ENCODE peak calls at places on chromosomes 5 and 9, in eight cellular contexts. Z, C, K, E, W, R, I and P are unnamed samples.

GRCh38 chr5:10600629-10601245 is 36.9 kb downstream of the ANKRD33B start:
- DNase-seq in R (peak; percentile 64), K (peak; percentile 70), W (no peak), Z (no peak), C (no peak), E (no peak), I (peak; percentile 67), P (no peak)

GRCh38 chr9:124182741-124183140 is 75.0 kb upstream of the NEK6 start:
- DNase-seq in K (no peak), R (no peak), I (no peak), Z (no peak), W (no peak), C (no peak), E (no peak), P (no peak)

GRCh38 chr9:37399336-37399735 is 23.2 kb upstream of the GRHPR start:
- DNase-seq in R (no peak), C (no peak), E (no peak), K (no peak), Z (no peak), I (no peak), W (no peak), P (no peak)

GRCh38 chr5:54701179-54701578 is 183.6 kb downstream of the SNX18 start:
- DNase-seq in W (no peak), I (peak; percentile 100), C (no peak), R (peak; percentile 59), K (peak; percentile 53), Z (peak; percentile 90), E (no peak), P (no peak)

GRCh38 chr5:14497276-14497675 is 84.3 kb upstream of the OTULINL start:
- DNase-seq in E (no peak), I (no peak), C (no peak), K (no peak), W (no peak), R (no peak), Z (no peak), P (no peak)

GRCh38 chr9:94870793-94871558 is 144.5 kb downstream of the AOPEP start:
- DNase-seq in R (no peak), W (no peak), C (peak; percentile 91), Z (no peak), K (no peak), E (no peak), I (peak; percentile 60), P (peak; percentile 38)

GRCh38 chr9:113538646-113539430 is 75.3 kb downstream of the RGS3 start:
- DNase-seq in I (no peak), E (no peak), W (no peak), Z (no peak), C (no peak), R (no peak), K (no peak), P (no peak)

GRCh38 chr9:89377411-89377810 is 59.1 kb downstream of the SECISBP2 start:
- DNase-seq in K (no peak), Z (no peak), C (no peak), W (no peak), R (no peak), I (no peak), E (no peak), P (no peak)

GRCh38 chr9:20382460-20383071 is 239.7 kb downstream of the MLLT3 start:
- DNase-seq in C (no peak), I (peak; percentile 4), W (peak; percentile 48), K (no peak), E (no peak), R (peak; percentile 34), Z (peak; percentile 8), P (no peak)

GRCh38 chr5:34486160-34486765 is 169.9 kb upstream of the RAI14 start:
- DNase-seq in R (peak; percentile 94), C (peak; percentile 48), I (peak; percentile 82), Z (peak; percentile 85), W (peak; percentile 88), K (peak; percentile 68), E (peak; percentile 88), P (peak; percentile 31)

GRCh38 chr9:137825324-137825991 is 52.1 kb upstream of the CACNA1B start:
- DNase-seq in Z (no peak), I (no peak), E (no peak), W (no peak), R (no peak), C (no peak), K (no peak), P (no peak)

GRCh38 chr9:104586496-104587180 is 12.6 kb downstream of the OR13C5 start:
- DNase-seq in W (no peak), E (no peak), R (no peak), K (no peak), Z (no peak), I (no peak), C (no peak), P (no peak)

GRCh38 chr5:172669808-172670402 is 28.8 kb downstream of the NEURL1B start:
- DNase-seq in K (no peak), E (no peak), I (no peak), W (no peak), Z (no peak), C (no peak), R (no peak), P (no peak)

GRCh38 chr5:68315679-68316271 is 100.2 kb downstream of the PIK3R1 start:
- DNase-seq in I (peak; percentile 77), K (no peak), C (no peak), E (no peak), Z (no peak), W (no peak), R (no peak), P (no peak)

GRCh38 chr5:150473673-150474358 is 24.3 kb upstream of the RPS14 start:
- DNase-seq in E (no peak), Z (no peak), C (no peak), W (no peak), I (peak; percentile 100), K (peak; percentile 97), R (no peak), P (no peak)

GRCh38 chr5:10441083-10441991 is at the start of gene ROPN1L:
- DNase-seq in K (peak; percentile 83), E (peak; percentile 88), Z (peak; percentile 63), C (peak; percentile 76), I (peak; percentile 90), R (peak; percentile 93), W (peak; percentile 84), P (peak; percentile 68)

GRCh38 chr5:166722939-166723338 is 1568.5 kb upstream of the WWC1 start:
- DNase-seq in R (peak; percentile 10), W (no peak), I (peak; percentile 92), K (peak; percentile 45), C (no peak), Z (no peak), E (no peak), P (no peak)

GRCh38 chr5:28468121-28468520 is 1429.7 kb upstream of the CDH9 start:
- DNase-seq in Z (no peak), E (no peak), K (no peak), I (no peak), W (no peak), C (no peak), R (no peak), P (no peak)

GRCh38 chr9:4555251-4555650 is 65.0 kb downstream of the SLC1A1 start:
- DNase-seq in Z (no peak), R (peak; percentile 48), K (no peak), E (no peak), I (peak; percentile 51), C (peak; percentile 71), W (no peak), P (peak; percentile 7)

GRCh38 chr5:172334641-172335040 is 51.1 kb upstream of the UBTD2 start:
- DNase-seq in I (no peak), W (no peak), Z (no peak), E (no peak), C (no peak), R (no peak), K (no peak), P (no peak)

GRCh38 chr9:138045541-138046490 is 168.2 kb downstream of the CACNA1B start:
- DNase-seq in R (no peak), I (no peak), C (no peak), W (no peak), E (peak; percentile 20), K (no peak), Z (no peak), P (no peak)